ENCODE peak calls at places on chromosomes 1 and 21, in five cellular contexts. One of them, this sample, is unnamed.

GRCh38 chr1:218397752-218398339 is 52.7 kb downstream of the TGFB2 start:
- DNase-seq in kidney epithelial cell: no peak
- DNase-seq in endothelial cell: no peak
- DNase-seq in progenitor cell of endocrine pancreas: no peak
- DNase-seq in brain microvascular endothelial cell: peak
- DNase-seq in this sample: no peak

GRCh38 chr1:41733021-41733420 is 185.7 kb downstream of the HIVEP3 start:
- DNase-seq in kidney epithelial cell: no peak
- DNase-seq in endothelial cell: no peak
- DNase-seq in progenitor cell of endocrine pancreas: no peak
- DNase-seq in brain microvascular endothelial cell: no peak
- DNase-seq in this sample: no peak

GRCh38 chr1:110816945-110817344 is 56.0 kb upstream of the CD53 start:
- DNase-seq in kidney epithelial cell: no peak
- DNase-seq in endothelial cell: no peak
- DNase-seq in progenitor cell of endocrine pancreas: no peak
- DNase-seq in brain microvascular endothelial cell: no peak
- DNase-seq in this sample: no peak

GRCh38 chr1:104467590-104467989 is 717.9 kb downstream of the AMY1C start:
- DNase-seq in kidney epithelial cell: no peak
- DNase-seq in endothelial cell: no peak
- DNase-seq in progenitor cell of endocrine pancreas: no peak
- DNase-seq in brain microvascular endothelial cell: no peak
- DNase-seq in this sample: no peak

GRCh38 chr1:181221078-181221477 is 132.6 kb downstream of the IER5 start:
- DNase-seq in kidney epithelial cell: no peak
- DNase-seq in endothelial cell: no peak
- DNase-seq in progenitor cell of endocrine pancreas: no peak
- DNase-seq in brain microvascular endothelial cell: no peak
- DNase-seq in this sample: no peak

GRCh38 chr1:2205191-2205952 is 10.8 kb upstream of the FAAP20 start:
- DNase-seq in kidney epithelial cell: no peak
- DNase-seq in endothelial cell: peak
- DNase-seq in progenitor cell of endocrine pancreas: peak
- DNase-seq in brain microvascular endothelial cell: peak
- DNase-seq in this sample: peak

GRCh38 chr1:198234511-198235251 is 77.9 kb downstream of the NEK7 start:
- DNase-seq in kidney epithelial cell: no peak
- DNase-seq in endothelial cell: no peak
- DNase-seq in progenitor cell of endocrine pancreas: no peak
- DNase-seq in brain microvascular endothelial cell: peak
- DNase-seq in this sample: no peak

GRCh38 chr1:205285391-205286101 is 36.0 kb downstream of the NUAK2 start:
- DNase-seq in kidney epithelial cell: no peak
- DNase-seq in endothelial cell: no peak
- DNase-seq in progenitor cell of endocrine pancreas: no peak
- DNase-seq in brain microvascular endothelial cell: no peak
- DNase-seq in this sample: peak

GRCh38 chr1:109769335-109770078 is 5.8 kb upstream of the EPS8L3 start:
- DNase-seq in kidney epithelial cell: peak
- DNase-seq in endothelial cell: no peak
- DNase-seq in progenitor cell of endocrine pancreas: no peak
- DNase-seq in brain microvascular endothelial cell: peak
- DNase-seq in this sample: no peak

GRCh38 chr1:97384294-97384952 is 536.4 kb downstream of the DPYD start:
- DNase-seq in kidney epithelial cell: no peak
- DNase-seq in endothelial cell: no peak
- DNase-seq in progenitor cell of endocrine pancreas: no peak
- DNase-seq in brain microvascular endothelial cell: peak
- DNase-seq in this sample: no peak

GRCh38 chr1:39590546-39590945 is 14.0 kb upstream of the PABPC4 start:
- DNase-seq in kidney epithelial cell: no peak
- DNase-seq in endothelial cell: no peak
- DNase-seq in progenitor cell of endocrine pancreas: no peak
- DNase-seq in brain microvascular endothelial cell: peak
- DNase-seq in this sample: no peak

GRCh38 chr21:35658242-35658641 is 402.1 kb downstream of the SETD4 start:
- DNase-seq in kidney epithelial cell: no peak
- DNase-seq in endothelial cell: no peak
- DNase-seq in progenitor cell of endocrine pancreas: no peak
- DNase-seq in brain microvascular endothelial cell: peak
- DNase-seq in this sample: no peak

GRCh38 chr1:22190731-22191130 is 47.8 kb upstream of the WNT4 start:
- DNase-seq in kidney epithelial cell: no peak
- DNase-seq in endothelial cell: no peak
- DNase-seq in progenitor cell of endocrine pancreas: no peak
- DNase-seq in brain microvascular endothelial cell: no peak
- DNase-seq in this sample: no peak

GRCh38 chr1:115275216-115275615 is 62.8 kb downstream of the NGF start:
- DNase-seq in kidney epithelial cell: no peak
- DNase-seq in endothelial cell: no peak
- DNase-seq in progenitor cell of endocrine pancreas: no peak
- DNase-seq in brain microvascular endothelial cell: no peak
- DNase-seq in this sample: no peak

GRCh38 chr1:43805340-43805739 is 98.0 kb downstream of the ST3GAL3 start:
- DNase-seq in kidney epithelial cell: no peak
- DNase-seq in endothelial cell: no peak
- DNase-seq in progenitor cell of endocrine pancreas: no peak
- DNase-seq in brain microvascular endothelial cell: no peak
- DNase-seq in this sample: no peak

GRCh38 chr1:210741564-210741963 is 392.4 kb downstream of the KCNH1 start:
- DNase-seq in kidney epithelial cell: no peak
- DNase-seq in endothelial cell: no peak
- DNase-seq in progenitor cell of endocrine pancreas: no peak
- DNase-seq in brain microvascular endothelial cell: no peak
- DNase-seq in this sample: no peak

GRCh38 chr21:45136500-45136899 is 62.1 kb downstream of the ADARB1 start:
- DNase-seq in kidney epithelial cell: no peak
- DNase-seq in endothelial cell: no peak
- DNase-seq in progenitor cell of endocrine pancreas: no peak
- DNase-seq in brain microvascular endothelial cell: no peak
- DNase-seq in this sample: no peak

GRCh38 chr1:233326319-233326994 is 1.1 kb upstream of the MAP3K21 start:
- DNase-seq in kidney epithelial cell: no peak
- DNase-seq in endothelial cell: no peak
- DNase-seq in progenitor cell of endocrine pancreas: no peak
- DNase-seq in brain microvascular endothelial cell: no peak
- DNase-seq in this sample: no peak

GRCh38 chr1:220791959-220792358 is 5.2 kb downstream of the MTARC1 start:
- DNase-seq in kidney epithelial cell: no peak
- DNase-seq in endothelial cell: no peak
- DNase-seq in progenitor cell of endocrine pancreas: no peak
- DNase-seq in brain microvascular endothelial cell: no peak
- DNase-seq in this sample: no peak

GRCh38 chr1:48405400-48405799 is 66.6 kb downstream of the SPATA6 start:
- DNase-seq in kidney epithelial cell: no peak
- DNase-seq in endothelial cell: no peak
- DNase-seq in progenitor cell of endocrine pancreas: no peak
- DNase-seq in brain microvascular endothelial cell: no peak
- DNase-seq in this sample: no peak

GRCh38 chr1:155322571-155322952 is 1.9 kb downstream of the RUSC1 start:
- DNase-seq in kidney epithelial cell: no peak
- DNase-seq in endothelial cell: peak
- DNase-seq in progenitor cell of endocrine pancreas: no peak
- DNase-seq in brain microvascular endothelial cell: no peak
- DNase-seq in this sample: no peak

GRCh38 chr1:43644558-43644957 is 5.4 kb upstream of the KDM4A start:
- DNase-seq in kidney epithelial cell: no peak
- DNase-seq in endothelial cell: no peak
- DNase-seq in progenitor cell of endocrine pancreas: no peak
- DNase-seq in brain microvascular endothelial cell: no peak
- DNase-seq in this sample: no peak

DNA sequence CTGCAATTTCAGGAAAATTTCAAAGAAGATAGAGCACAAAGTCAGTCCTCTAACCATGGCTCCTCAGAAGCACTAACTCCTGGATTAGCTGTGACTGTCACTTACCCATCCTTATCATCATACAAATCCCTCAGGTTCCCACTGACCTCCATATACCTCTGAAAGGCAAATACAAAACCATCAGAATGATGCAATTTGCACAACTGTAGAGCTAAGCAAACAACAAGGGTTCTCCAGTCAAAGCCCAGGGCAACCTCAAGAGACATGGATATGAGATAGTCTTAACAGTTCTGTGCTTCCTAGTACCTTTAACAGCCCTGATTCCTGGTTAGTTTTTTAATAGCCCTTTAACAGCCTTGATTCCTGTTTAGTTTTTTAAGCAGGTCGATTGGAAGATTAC is 2.1 kb downstream of the SF3A3 start:
- DNase-seq in kidney epithelial cell: no peak
- DNase-seq in endothelial cell: no peak
- DNase-seq in progenitor cell of endocrine pancreas: no peak
- DNase-seq in brain microvascular endothelial cell: no peak
- DNase-seq in this sample: no peak
- TF ChIP-seq CTCF in kidney epithelial cell: no peak
- TF ChIP-seq CTCF in endothelial cell: no peak
- TF ChIP-seq CTCF in progenitor cell of endocrine pancreas: no peak
- TF ChIP-seq CTCF in brain microvascular endothelial cell: no peak
- TF ChIP-seq CTCF in this sample: no peak

DNA sequence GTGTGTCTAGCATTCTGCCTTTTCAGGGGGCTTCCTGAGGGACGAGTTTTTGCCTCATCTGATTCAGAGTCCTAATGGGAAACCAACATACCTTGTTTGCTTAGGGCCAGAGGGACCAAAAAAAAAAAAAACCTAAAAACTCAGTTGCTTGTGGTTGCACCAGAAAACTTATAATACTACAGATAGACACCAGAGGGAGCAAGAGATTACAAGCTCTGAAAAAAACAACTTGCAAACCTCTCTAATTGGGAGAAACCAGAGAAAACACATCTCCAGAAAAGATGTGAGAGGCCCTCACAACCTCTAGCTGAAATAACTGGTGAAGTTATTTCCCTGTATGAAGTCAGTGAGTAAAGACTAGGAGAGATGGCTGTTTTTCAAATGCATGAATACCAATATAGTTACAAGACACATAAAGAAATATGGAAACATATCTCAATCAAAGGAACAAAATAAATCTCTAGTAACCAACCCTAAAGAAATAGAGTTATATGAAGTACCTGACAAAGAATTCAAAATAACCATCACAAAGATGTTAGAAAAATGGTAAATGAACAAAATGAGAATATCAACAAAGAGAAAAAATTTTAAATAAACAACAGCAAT is 233.7 kb upstream of the NFIA start:
- DNase-seq in kidney epithelial cell: no peak
- DNase-seq in endothelial cell: no peak
- DNase-seq in progenitor cell of endocrine pancreas: no peak
- DNase-seq in brain microvascular endothelial cell: peak
- DNase-seq in this sample: no peak
- TF ChIP-seq CTCF in kidney epithelial cell: peak
- TF ChIP-seq CTCF in endothelial cell: peak
- TF ChIP-seq CTCF in progenitor cell of endocrine pancreas: peak
- TF ChIP-seq CTCF in brain microvascular endothelial cell: peak
- TF ChIP-seq CTCF in this sample: no peak

GRCh38 chr1:214318356-214318755 is 37.4 kb downstream of the SMYD2 start:
- DNase-seq in kidney epithelial cell: no peak
- DNase-seq in endothelial cell: no peak
- DNase-seq in progenitor cell of endocrine pancreas: no peak
- DNase-seq in brain microvascular endothelial cell: peak
- DNase-seq in this sample: no peak
- TF ChIP-seq CTCF in kidney epithelial cell: no peak
- TF ChIP-seq CTCF in endothelial cell: no peak
- TF ChIP-seq CTCF in progenitor cell of endocrine pancreas: no peak
- TF ChIP-seq CTCF in brain microvascular endothelial cell: no peak
- TF ChIP-seq CTCF in this sample: no peak

GRCh38 chr1:45686081-45687013 is at the start of gene GPBP1L1:
- DNase-seq in kidney epithelial cell: peak
- DNase-seq in endothelial cell: peak
- DNase-seq in progenitor cell of endocrine pancreas: peak
- DNase-seq in brain microvascular endothelial cell: peak
- DNase-seq in this sample: peak
- TF ChIP-seq CTCF in kidney epithelial cell: no peak
- TF ChIP-seq CTCF in endothelial cell: no peak
- TF ChIP-seq CTCF in progenitor cell of endocrine pancreas: peak
- TF ChIP-seq CTCF in brain microvascular endothelial cell: no peak
- TF ChIP-seq CTCF in this sample: no peak

DNA sequence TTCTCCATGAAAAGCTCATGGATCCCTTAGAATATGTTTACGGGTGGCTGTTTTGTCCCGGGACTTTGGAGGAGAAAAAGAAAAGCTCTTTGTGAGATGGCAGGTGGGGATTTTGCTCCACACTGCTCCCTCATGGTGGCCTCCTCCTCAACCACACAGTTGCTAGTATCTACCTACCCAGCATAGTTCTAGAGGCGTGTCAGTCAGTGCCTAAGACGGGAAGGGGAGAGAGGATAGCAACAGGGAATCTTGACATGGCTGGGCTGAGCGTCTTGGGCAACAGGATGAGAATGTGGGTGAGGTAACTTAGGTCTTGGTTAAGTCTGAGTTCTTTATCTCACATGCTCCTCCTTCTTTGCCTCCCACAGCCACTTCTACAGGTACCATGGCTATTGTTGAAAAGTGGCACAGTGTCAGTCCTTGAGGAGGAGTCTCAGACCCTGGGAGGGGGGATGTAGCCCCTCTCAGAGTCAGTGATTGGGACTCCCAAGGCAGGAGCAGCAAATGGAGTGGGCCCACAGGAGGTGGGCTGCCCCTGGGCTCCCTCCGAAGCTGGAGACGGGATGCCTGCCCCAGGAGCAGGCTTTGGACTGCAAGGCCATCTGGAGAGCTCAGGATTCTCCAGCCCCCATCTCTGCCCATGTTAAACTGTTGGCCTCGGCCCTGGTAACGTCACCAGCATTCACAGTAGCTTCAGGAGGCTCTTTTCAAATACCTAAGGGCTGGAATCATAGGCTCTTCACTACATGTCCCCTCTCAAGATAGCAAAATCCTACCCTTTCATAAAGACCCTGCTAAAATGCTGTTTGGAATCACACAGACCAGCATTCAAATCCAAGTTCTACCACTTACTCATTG is 75.5 kb downstream of the TENT5C start:
- DNase-seq in kidney epithelial cell: no peak
- DNase-seq in endothelial cell: no peak
- DNase-seq in progenitor cell of endocrine pancreas: no peak
- DNase-seq in brain microvascular endothelial cell: no peak
- DNase-seq in this sample: no peak
- TF ChIP-seq CTCF in kidney epithelial cell: no peak
- TF ChIP-seq CTCF in endothelial cell: no peak
- TF ChIP-seq CTCF in progenitor cell of endocrine pancreas: no peak
- TF ChIP-seq CTCF in brain microvascular endothelial cell: no peak
- TF ChIP-seq CTCF in this sample: no peak

GRCh38 chr1:176669782-176670181 is 206.8 kb downstream of the PAPPA2 start:
- DNase-seq in kidney epithelial cell: no peak
- DNase-seq in endothelial cell: no peak
- DNase-seq in progenitor cell of endocrine pancreas: no peak
- DNase-seq in brain microvascular endothelial cell: no peak
- DNase-seq in this sample: no peak

GRCh38 chr1:176670853-176671252 is 207.9 kb downstream of the PAPPA2 start:
- DNase-seq in kidney epithelial cell: no peak
- DNase-seq in endothelial cell: no peak
- DNase-seq in progenitor cell of endocrine pancreas: no peak
- DNase-seq in brain microvascular endothelial cell: no peak
- DNase-seq in this sample: no peak
- TF ChIP-seq CTCF in kidney epithelial cell: no peak
- TF ChIP-seq CTCF in endothelial cell: no peak
- TF ChIP-seq CTCF in progenitor cell of endocrine pancreas: no peak
- TF ChIP-seq CTCF in brain microvascular endothelial cell: no peak
- TF ChIP-seq CTCF in this sample: no peak